ENCODE peak calls at places on chromosomes 12 and 14, in seven cellular contexts. O is esophagus muscularis mucosa, V is transverse colon, T is A549, C is sigmoid colon, S is HepG2, Y is H1. H is an unnamed sample.

GRCh38 chr12:127729381-127729780 is 537.6 kb upstream of the TMEM132C start:
- DNase-seq in O (no peak), V (no peak), T (no peak), C (no peak), S (no peak), Y (no peak), H (no peak)

GRCh38 chr12:50923361-50924130 is 28.8 kb upstream of the HIGD1C start:
- DNase-seq in O (no peak), V (no peak), T (no peak), C (no peak), S (no peak), Y (no peak), H (no peak)

GRCh38 chr12:47980172-47980571 is 16.8 kb downstream of the TMEM106C start:
- DNase-seq in O (no peak), V (no peak), T (no peak), C (no peak), S (no peak), Y (no peak), H (no peak)

GRCh38 chr14:103856105-103856504 is 8.7 kb upstream of the PPP1R13B start:
- DNase-seq in O (no peak), V (no peak), T (no peak), C (no peak), S (no peak), Y (no peak), H (no peak)

GRCh38 chr14:103692871-103693270 is 22.4 kb downstream of the XRCC3 start:
- DNase-seq in O (no peak), V (peak; percentile 10), T (no peak), C (no peak), S (no peak), Y (no peak), H (no peak)

GRCh38 chr12:110501378-110501721 is 561 bp downstream of the VPS29 start:
- DNase-seq in O (no peak), V (no peak), T (peak; percentile 54), C (no peak), S (peak; percentile 38), Y (no peak), H (no peak)

GRCh38 chr12:68675098-68675842 is 11.5 kb upstream of the NUP107 start:
- DNase-seq in O (no peak), V (peak; percentile 64), T (no peak), C (no peak), S (no peak), Y (no peak), H (peak; percentile 11)

GRCh38 chr12:59401862-59402261 is 194.0 kb upstream of the SLC16A7 start:
- DNase-seq in O (no peak), V (no peak), T (no peak), C (no peak), S (no peak), Y (no peak), H (no peak)

GRCh38 chr14:49464885-49465284 is 121.3 kb downstream of the RPS29 start:
- DNase-seq in O (no peak), V (no peak), T (peak; percentile 20), C (no peak), S (peak; percentile 6), Y (peak; percentile 25), H (no peak)

GRCh38 chr14:72646861-72647528 is 246.9 kb downstream of the DPF3 start:
- DNase-seq in O (peak; percentile 64), V (no peak), T (no peak), C (no peak), S (no peak), Y (no peak), H (no peak)

GRCh38 chr12:47602330-47602729 is 103.5 kb downstream of the RPAP3 start:
- DNase-seq in O (no peak), V (no peak), T (no peak), C (no peak), S (no peak), Y (no peak), H (no peak)

GRCh38 chr12:116708826-116709756 is 28.8 kb downstream of the SPRING1 start:
- DNase-seq in O (no peak), V (peak; percentile 51), T (peak; percentile 74), C (no peak), S (peak; percentile 25), Y (no peak), H (peak; percentile 54)

GRCh38 chr12:121767525-121768016 is 25.9 kb downstream of the RHOF start:
- DNase-seq in O (no peak), V (no peak), T (no peak), C (peak; percentile 85), S (no peak), Y (no peak), H (peak; percentile 26)

GRCh38 chr14:103543721-103544626 is 15.0 kb downstream of the TRMT61A start:
- DNase-seq in O (no peak), V (peak; percentile 51), T (no peak), C (peak; percentile 86), S (no peak), Y (no peak), H (no peak)

GRCh38 chr12:27852742-27853141 is 72.7 kb upstream of the MANSC4 start:
- DNase-seq in O (no peak), V (no peak), T (no peak), C (no peak), S (no peak), Y (no peak), H (no peak)

GRCh38 chr12:116276433-116277216 is 868 bp downstream of the MED13L start:
- DNase-seq in O (no peak), V (peak; percentile 76), T (peak; percentile 72), C (peak; percentile 84), S (peak; percentile 71), Y (no peak), H (peak; percentile 47)

GRCh38 chr14:52918486-52918885 is 32.4 kb downstream of the FERMT2 start:
- DNase-seq in O (no peak), V (no peak), T (peak; percentile 33), C (no peak), S (no peak), Y (no peak), H (no peak)

GRCh38 chr14:101151930-101152310 is 248.4 kb upstream of the RTL1 start:
- DNase-seq in O (no peak), V (no peak), T (no peak), C (no peak), S (no peak), Y (no peak), H (no peak)

GRCh38 chr12:49540229-49541139 is 1.7 kb downstream of the KCNH3 start:
- DNase-seq in O (no peak), V (no peak), T (no peak), C (peak; percentile 52), S (no peak), Y (no peak), H (no peak)

GRCh38 chr12:5204271-5204670 is 160.6 kb downstream of the KCNA5 start:
- DNase-seq in O (no peak), V (no peak), T (no peak), C (no peak), S (no peak), Y (no peak), H (no peak)

GRCh38 chr14:100440207-100440631 is 117.1 kb downstream of the SLC25A47 start:
- DNase-seq in O (no peak), V (peak; percentile 82), T (peak; percentile 81), C (peak; percentile 79), S (peak; percentile 73), Y (peak; percentile 31), H (peak; percentile 59)

GRCh38 chr12:65603428-65604351 is 220.6 kb upstream of the HMGA2 start:
- DNase-seq in O (no peak), V (peak; percentile 11), T (peak; percentile 48), C (peak; percentile 62), S (no peak), Y (no peak), H (no peak)

GRCh38 chr14:52553002-52553670 is 500 bp downstream of the GPR137C start:
- DNase-seq in O (no peak), V (peak; percentile 35), T (no peak), C (peak; percentile 75), S (no peak), Y (no peak), H (no peak)

GRCh38 chr12:67352682-67353081 is 83.5 kb downstream of the CAND1 start:
- DNase-seq in O (no peak), V (no peak), T (peak; percentile 19), C (no peak), S (no peak), Y (no peak), H (no peak)

GRCh38 chr14:41047763-41048162 is 558.9 kb upstream of the LRFN5 start:
- DNase-seq in O (no peak), V (no peak), T (no peak), C (no peak), S (no peak), Y (no peak), H (no peak)
- TF ChIP-seq EP300 in O (no peak), V (no peak), T (no peak), C (no peak), S (no peak), Y (no peak), H (no peak)

GRCh38 chr12:13045816-13046215 is 1.6 kb downstream of the FAM234B start:
- DNase-seq in O (no peak), V (no peak), T (no peak), C (no peak), S (no peak), Y (no peak), H (no peak)

GRCh38 chr12:13042666-13043230 is 1.4 kb upstream of the FAM234B start:
- DNase-seq in O (no peak), V (no peak), T (no peak), C (no peak), S (no peak), Y (no peak), H (no peak)

GRCh38 chr12:13046914-13047472 is 2.8 kb downstream of the FAM234B start:
- DNase-seq in O (no peak), V (no peak), T (no peak), C (no peak), S (no peak), Y (no peak), H (no peak)

GRCh38 chr12:13044859-13045384 is 741 bp downstream of the FAM234B start:
- DNase-seq in O (no peak), V (no peak), T (peak; percentile 33), C (no peak), S (no peak), Y (no peak), H (no peak)

GRCh38 chr12:13044002-13044858 is at the start of gene FAM234B:
- DNase-seq in O (peak; percentile 88), V (peak; percentile 79), T (peak; percentile 74), C (peak; percentile 88), S (peak; percentile 40), Y (no peak), H (peak; percentile 53)
- TF ChIP-seq POLR2A in O (no peak), V (no peak), T (peak; percentile 86), C (no peak), S (peak; percentile 75), Y (no peak), H (no peak)

GRCh38 chr14:74763803-74764531 is 851 bp downstream of the YLPM1 start:
- DNase-seq in O (no peak), V (peak; percentile 10), T (no peak), C (peak; percentile 65), S (no peak), Y (no peak), H (peak; percentile 11)

GRCh38 chr14:74765721-74766120 is 2.6 kb downstream of the YLPM1 start:
- DNase-seq in O (no peak), V (no peak), T (no peak), C (no peak), S (no peak), Y (no peak), H (no peak)

GRCh38 chr14:74762917-74763802 is at the start of gene YLPM1:
- DNase-seq in O (peak; percentile 96), V (peak; percentile 94), T (peak; percentile 98), C (peak; percentile 96), S (peak; percentile 94), Y (peak; percentile 75), H (peak; percentile 84)
- TF ChIP-seq EP300 in O (no peak), V (no peak), T (no peak), C (no peak), S (peak; percentile 24), Y (no peak), H (peak; percentile 34)

GRCh38 chr12:124939428-124940142 is 25.1 kb upstream of the UBC start:
- DNase-seq in O (peak; percentile 98), V (peak; percentile 90), T (peak; percentile 97), C (peak; percentile 95), S (peak; percentile 90), Y (peak; percentile 90), H (peak; percentile 80)
- TF ChIP-seq POLR2A in O (no peak), V (no peak), T (no peak), C (no peak), S (peak; percentile 11), Y (no peak), H (no peak)

H was measured in tibial nerve.